ENCODE peak calls at places on chromosome 9, in five cellular contexts. One of them, this sample, is unnamed. For H3K9me2, the result is how much of the 10 kb centered on the place peaks cover.

GRCh38 chr9:114369567-114370240 is 18.1 kb downstream of the AKNA start:
- DNase-seq in GM23248: no peak
- DNase-seq in hepatocyte: no peak
- DNase-seq in PC-9: no peak
- DNase-seq in SK-N-SH: no peak
- DNase-seq in this sample: no peak

GRCh38 chr9:129254566-129255287 is 76.7 kb upstream of the IER5L start:
- DNase-seq in GM23248: no peak
- DNase-seq in hepatocyte: no peak
- DNase-seq in PC-9: no peak
- DNase-seq in SK-N-SH: no peak
- DNase-seq in this sample: no peak

GRCh38 chr9:78972303-78973002 is 599.3 kb upstream of the TLE4 start:
- DNase-seq in GM23248: no peak
- DNase-seq in hepatocyte: no peak
- DNase-seq in PC-9: no peak
- DNase-seq in SK-N-SH: no peak
- DNase-seq in this sample: peak

GRCh38 chr9:101480386-101480785 is 44.8 kb upstream of the ALDOB start:
- DNase-seq in GM23248: no peak
- DNase-seq in hepatocyte: no peak
- DNase-seq in PC-9: no peak
- DNase-seq in SK-N-SH: no peak
- DNase-seq in this sample: no peak

GRCh38 chr9:34177906-34178697 is 741 bp upstream of the UBAP1 start:
- DNase-seq in GM23248: no peak
- DNase-seq in hepatocyte: no peak
- DNase-seq in PC-9: no peak
- DNase-seq in SK-N-SH: no peak
- DNase-seq in this sample: peak

GRCh38 chr9:14270358-14271077 is 43.4 kb downstream of the NFIB start:
- DNase-seq in GM23248: peak
- DNase-seq in hepatocyte: peak
- DNase-seq in PC-9: no peak
- DNase-seq in SK-N-SH: peak
- DNase-seq in this sample: no peak

GRCh38 chr9:114606597-114607207 is 4.4 kb upstream of the TMEM268 start:
- DNase-seq in GM23248: peak
- DNase-seq in hepatocyte: peak
- DNase-seq in PC-9: no peak
- DNase-seq in SK-N-SH: no peak
- DNase-seq in this sample: no peak

GRCh38 chr9:133484671-133485437 is 6.0 kb upstream of the SLC2A6 start:
- DNase-seq in GM23248: no peak
- DNase-seq in hepatocyte: no peak
- DNase-seq in PC-9: peak
- DNase-seq in SK-N-SH: peak
- DNase-seq in this sample: no peak

GRCh38 chr9:125911861-125912260 is 164.7 kb downstream of the PBX3 start:
- DNase-seq in GM23248: peak
- DNase-seq in hepatocyte: no peak
- DNase-seq in PC-9: no peak
- DNase-seq in SK-N-SH: no peak
- DNase-seq in this sample: no peak

GRCh38 chr9:128072144-128073021 is 4.4 kb downstream of the SLC25A25 start:
- DNase-seq in GM23248: peak
- DNase-seq in hepatocyte: peak
- DNase-seq in PC-9: peak
- DNase-seq in SK-N-SH: no peak
- DNase-seq in this sample: no peak

GRCh38 chr9:93810028-93810971 is 144.9 kb downstream of the BARX1 start:
- DNase-seq in GM23248: no peak
- DNase-seq in hepatocyte: no peak
- DNase-seq in PC-9: no peak
- DNase-seq in SK-N-SH: peak
- DNase-seq in this sample: peak

GRCh38 chr9:21634951-21635350 is 152.8 kb upstream of the IFNE start:
- DNase-seq in GM23248: no peak
- DNase-seq in hepatocyte: no peak
- DNase-seq in PC-9: no peak
- DNase-seq in SK-N-SH: no peak
- DNase-seq in this sample: no peak

GRCh38 chr9:109856785-109857184 is 76.8 kb downstream of the PALM2AKAP2 start:
- DNase-seq in GM23248: peak
- DNase-seq in hepatocyte: no peak
- DNase-seq in PC-9: no peak
- DNase-seq in SK-N-SH: no peak
- DNase-seq in this sample: no peak

GRCh38 chr9:97327562-97327961 is 20.1 kb downstream of the CCDC180 start:
- DNase-seq in GM23248: no peak
- DNase-seq in hepatocyte: no peak
- DNase-seq in PC-9: no peak
- DNase-seq in SK-N-SH: no peak
- DNase-seq in this sample: no peak
- H3K9me2 ChIP-seq in GM23248: under half
- H3K9me2 ChIP-seq in hepatocyte: under half
- H3K9me2 ChIP-seq in PC-9: under half
- H3K9me2 ChIP-seq in SK-N-SH: under half
- H3K9me2 ChIP-seq in this sample: under half

DNA sequence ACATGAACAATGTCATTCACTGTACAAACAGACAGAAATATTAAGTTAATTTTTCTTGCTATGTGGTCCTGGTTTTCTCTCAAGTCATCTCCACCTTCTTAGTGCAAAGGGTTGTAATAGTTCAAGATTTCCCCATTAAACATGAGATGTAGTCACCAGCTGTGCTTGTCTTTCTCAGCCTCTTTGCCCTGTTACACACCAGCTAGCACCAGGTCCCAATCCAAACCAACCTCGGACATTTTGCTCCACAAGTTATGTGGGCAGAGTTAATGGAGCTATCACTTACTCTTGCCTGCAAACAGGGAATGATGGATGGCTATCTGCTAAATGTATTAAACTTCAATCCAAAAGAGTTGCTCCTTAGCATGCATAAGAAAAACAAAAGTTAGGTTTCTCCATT is 328.0 kb downstream of the TLE1 start:
- DNase-seq in GM23248: no peak
- DNase-seq in hepatocyte: no peak
- DNase-seq in PC-9: no peak
- DNase-seq in SK-N-SH: no peak
- DNase-seq in this sample: no peak
- H3K9me2 ChIP-seq in GM23248: under half
- H3K9me2 ChIP-seq in hepatocyte: under half
- H3K9me2 ChIP-seq in PC-9: under half
- H3K9me2 ChIP-seq in SK-N-SH: under half
- H3K9me2 ChIP-seq in this sample: under half

GRCh38 chr9:2248768-2249167 is 233.6 kb downstream of the SMARCA2 start:
- DNase-seq in GM23248: no peak
- DNase-seq in hepatocyte: no peak
- DNase-seq in PC-9: no peak
- DNase-seq in SK-N-SH: no peak
- DNase-seq in this sample: no peak
- H3K9me2 ChIP-seq in GM23248: under half
- H3K9me2 ChIP-seq in hepatocyte: under half
- H3K9me2 ChIP-seq in PC-9: under half
- H3K9me2 ChIP-seq in SK-N-SH: under half
- H3K9me2 ChIP-seq in this sample: under half

GRCh38 chr9:137085918-137086530 is 761 bp upstream of the MAN1B1 start:
- DNase-seq in GM23248: peak
- DNase-seq in hepatocyte: peak
- DNase-seq in PC-9: peak
- DNase-seq in SK-N-SH: peak
- DNase-seq in this sample: peak
- H3K9me2 ChIP-seq in GM23248: under half
- H3K9me2 ChIP-seq in hepatocyte: under half
- H3K9me2 ChIP-seq in PC-9: under half
- H3K9me2 ChIP-seq in SK-N-SH: under half
- H3K9me2 ChIP-seq in this sample: under half

DNA sequence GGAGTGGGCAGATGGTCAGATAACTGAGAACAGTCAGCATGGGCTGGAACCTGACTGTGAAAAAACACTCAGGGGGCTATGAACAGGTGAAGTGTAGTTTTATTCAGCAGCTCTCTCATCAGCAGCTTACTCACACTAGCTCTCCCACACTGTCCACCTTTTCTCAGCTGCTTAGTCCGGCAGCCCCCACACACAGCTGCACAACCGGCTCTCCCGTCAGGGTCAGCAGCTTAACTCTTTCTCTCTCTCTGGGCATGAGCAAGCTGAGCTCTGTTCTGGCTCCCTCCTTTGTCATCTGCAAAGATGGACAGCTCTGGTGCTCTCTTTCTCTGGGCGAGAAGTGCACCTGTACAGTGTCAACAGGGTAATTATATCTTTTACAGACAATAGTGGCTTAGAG is 8.2 kb downstream of the DMAC1 start:
- DNase-seq in GM23248: no peak
- DNase-seq in hepatocyte: no peak
- DNase-seq in PC-9: no peak
- DNase-seq in SK-N-SH: no peak
- DNase-seq in this sample: no peak
- H3K9me2 ChIP-seq in GM23248: under half
- H3K9me2 ChIP-seq in hepatocyte: under half
- H3K9me2 ChIP-seq in PC-9: under half
- H3K9me2 ChIP-seq in SK-N-SH: under half
- H3K9me2 ChIP-seq in this sample: under half

DNA sequence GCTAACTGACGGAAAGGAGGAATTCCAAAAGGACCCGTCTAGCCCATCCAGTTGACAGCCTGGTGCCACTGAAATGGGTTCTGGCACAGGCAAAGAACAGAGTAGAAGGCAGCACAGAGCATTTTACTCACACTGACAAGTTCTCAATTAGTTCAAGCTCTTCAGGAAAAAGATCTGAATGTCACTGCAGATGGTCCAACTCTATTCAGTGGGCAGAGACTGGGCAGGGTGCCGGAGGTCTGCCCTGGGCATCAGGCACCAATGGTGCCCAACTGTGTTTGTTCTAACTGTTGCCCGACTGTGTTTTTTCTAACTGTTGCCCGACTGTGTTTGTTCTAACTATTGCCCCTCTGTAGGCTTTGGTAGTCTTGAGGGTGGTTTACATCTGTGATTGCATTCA is 151.8 kb downstream of the SLC24A2 start:
- DNase-seq in GM23248: no peak
- DNase-seq in hepatocyte: no peak
- DNase-seq in PC-9: no peak
- DNase-seq in SK-N-SH: no peak
- DNase-seq in this sample: no peak
- H3K9me2 ChIP-seq in GM23248: under half
- H3K9me2 ChIP-seq in hepatocyte: under half
- H3K9me2 ChIP-seq in PC-9: under half
- H3K9me2 ChIP-seq in SK-N-SH: under half
- H3K9me2 ChIP-seq in this sample: under half

DNA sequence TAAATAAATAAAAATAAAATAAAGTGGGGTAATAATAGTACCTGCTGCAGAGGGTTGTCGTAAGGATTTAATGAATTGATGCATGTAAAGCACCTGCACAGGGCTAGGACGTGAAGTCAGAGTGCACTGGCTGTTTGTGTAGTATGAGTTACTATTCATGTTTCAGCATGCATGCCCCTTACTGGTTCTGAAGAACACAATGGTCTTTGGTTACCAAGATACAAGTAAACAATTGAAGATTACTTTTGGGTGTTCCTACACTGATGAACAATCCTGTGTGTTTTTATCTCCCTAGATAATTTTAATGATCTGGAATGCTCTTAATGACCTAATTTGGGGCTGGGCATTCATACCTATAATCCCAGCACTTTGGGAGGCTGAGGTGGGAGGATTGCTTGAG is 23.2 kb upstream of the PRRC2B start:
- DNase-seq in GM23248: no peak
- DNase-seq in hepatocyte: no peak
- DNase-seq in PC-9: no peak
- DNase-seq in SK-N-SH: no peak
- DNase-seq in this sample: no peak
- H3K9me2 ChIP-seq in GM23248: under half
- H3K9me2 ChIP-seq in hepatocyte: under half
- H3K9me2 ChIP-seq in PC-9: under half
- H3K9me2 ChIP-seq in SK-N-SH: under half
- H3K9me2 ChIP-seq in this sample: under half

DNA sequence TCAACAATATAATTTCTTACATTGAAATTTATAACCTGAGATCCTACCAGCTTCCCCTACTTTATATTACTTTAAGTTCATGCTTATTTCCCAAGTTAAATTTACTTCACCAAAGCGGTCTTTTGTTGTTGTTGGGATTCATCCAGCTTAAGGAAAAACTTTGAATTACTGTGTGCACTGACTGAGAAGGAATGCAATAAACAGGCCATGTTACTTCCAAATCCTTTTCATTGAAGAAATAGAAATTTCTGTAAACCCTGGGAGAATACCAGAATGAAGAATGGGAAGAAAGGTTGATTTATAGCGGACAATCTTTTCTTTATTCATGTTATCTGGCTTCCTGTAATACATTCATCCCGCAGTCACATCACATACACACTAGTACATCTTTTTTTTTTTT is 8.8 kb downstream of the PCA3 start:
- DNase-seq in GM23248: no peak
- DNase-seq in hepatocyte: no peak
- DNase-seq in PC-9: no peak
- DNase-seq in SK-N-SH: no peak
- DNase-seq in this sample: no peak
- H3K9me2 ChIP-seq in GM23248: under half
- H3K9me2 ChIP-seq in hepatocyte: under half
- H3K9me2 ChIP-seq in PC-9: under half
- H3K9me2 ChIP-seq in SK-N-SH: under half
- H3K9me2 ChIP-seq in this sample: under half

GRCh38 chr9:81896067-81896466 is 32.2 kb upstream of the SPATA31D4 start:
- DNase-seq in GM23248: no peak
- DNase-seq in hepatocyte: no peak
- DNase-seq in PC-9: no peak
- DNase-seq in SK-N-SH: no peak
- DNase-seq in this sample: no peak
- H3K9me2 ChIP-seq in GM23248: under half
- H3K9me2 ChIP-seq in hepatocyte: under half
- H3K9me2 ChIP-seq in PC-9: under half
- H3K9me2 ChIP-seq in SK-N-SH: under half
- H3K9me2 ChIP-seq in this sample: under half

GRCh38 chr9:104863180-104863883 is 64.6 kb downstream of the ABCA1 start:
- DNase-seq in GM23248: peak
- DNase-seq in hepatocyte: peak
- DNase-seq in PC-9: peak
- DNase-seq in SK-N-SH: peak
- DNase-seq in this sample: peak
- H3K9me2 ChIP-seq in GM23248: under half
- H3K9me2 ChIP-seq in hepatocyte: under half
- H3K9me2 ChIP-seq in PC-9: under half
- H3K9me2 ChIP-seq in SK-N-SH: under half
- H3K9me2 ChIP-seq in this sample: under half